ENCODE peak calls at places on chromosome 5, in five cellular contexts. One of them, this sample, is unnamed.

GRCh38 chr5:35248843-35249780 is 18.8 kb upstream of the PRLR start:
- DNase-seq in LNCaP clone FGC: no peak
- DNase-seq in Caco-2: no peak
- DNase-seq in coronary artery: no peak
- DNase-seq in PC-3: no peak
- DNase-seq in this sample: no peak

GRCh38 chr5:72955143-72955767 is 586 bp upstream of the FCHO2 start:
- DNase-seq in Caco-2: peak; percentile 79
- DNase-seq in coronary artery: no peak
- DNase-seq in PC-3: no peak
- DNase-seq in LNCaP clone FGC: no peak
- DNase-seq in this sample: no peak

GRCh38 chr5:1101991-1102713 is 9.7 kb downstream of the SLC12A7 start:
- DNase-seq in Caco-2: peak; percentile 54
- DNase-seq in coronary artery: no peak
- DNase-seq in LNCaP clone FGC: no peak
- DNase-seq in PC-3: no peak
- DNase-seq in this sample: no peak

GRCh38 chr5:168064933-168065622 is 226.4 kb upstream of the WWC1 start:
- DNase-seq in PC-3: no peak
- DNase-seq in LNCaP clone FGC: no peak
- DNase-seq in coronary artery: no peak
- DNase-seq in Caco-2: no peak
- DNase-seq in this sample: no peak

GRCh38 chr5:167944121-167944858 is 347.2 kb upstream of the WWC1 start:
- DNase-seq in coronary artery: no peak
- DNase-seq in PC-3: no peak
- DNase-seq in Caco-2: no peak
- DNase-seq in LNCaP clone FGC: no peak
- DNase-seq in this sample: peak; percentile 59

GRCh38 chr5:173890195-173890951 is 2.2 kb downstream of the CPEB4 start:
- DNase-seq in LNCaP clone FGC: no peak
- DNase-seq in coronary artery: no peak
- DNase-seq in Caco-2: peak; percentile 34
- DNase-seq in PC-3: peak; percentile 42
- DNase-seq in this sample: peak; percentile 11

GRCh38 chr5:157343842-157344790 is 78.2 kb downstream of the CYFIP2 start:
- DNase-seq in PC-3: no peak
- DNase-seq in coronary artery: no peak
- DNase-seq in LNCaP clone FGC: peak; percentile 15
- DNase-seq in Caco-2: no peak
- DNase-seq in this sample: no peak

GRCh38 chr5:32173394-32174010 is 617 bp downstream of the GOLPH3 start:
- DNase-seq in Caco-2: peak; percentile 62
- DNase-seq in LNCaP clone FGC: no peak
- DNase-seq in coronary artery: no peak
- DNase-seq in PC-3: peak; percentile 52
- DNase-seq in this sample: peak; percentile 59

GRCh38 chr5:79581535-79581934 is 30.7 kb upstream of the TENT2 start:
- DNase-seq in coronary artery: no peak
- DNase-seq in PC-3: no peak
- DNase-seq in Caco-2: no peak
- DNase-seq in LNCaP clone FGC: no peak
- DNase-seq in this sample: no peak

GRCh38 chr5:139014726-139015125 is 139.6 kb upstream of the LRRTM2 start:
- DNase-seq in coronary artery: no peak
- DNase-seq in PC-3: peak; percentile 81
- DNase-seq in LNCaP clone FGC: no peak
- DNase-seq in Caco-2: no peak
- DNase-seq in this sample: peak; percentile 94

GRCh38 chr5:120252839-120253238 is 211.3 kb upstream of the PRR16 start:
- DNase-seq in PC-3: peak; percentile 34
- DNase-seq in coronary artery: no peak
- DNase-seq in Caco-2: no peak
- DNase-seq in LNCaP clone FGC: no peak
- DNase-seq in this sample: peak; percentile 51

GRCh38 chr5:112445626-112446350 is 26.7 kb upstream of the EPB41L4A start:
- DNase-seq in LNCaP clone FGC: no peak
- DNase-seq in PC-3: no peak
- DNase-seq in coronary artery: no peak
- DNase-seq in Caco-2: no peak
- DNase-seq in this sample: peak; percentile 1

GRCh38 chr5:140631831-140632365 is 1.1 kb downstream of the CD14 start:
- DNase-seq in Caco-2: peak; percentile 55
- DNase-seq in coronary artery: no peak
- DNase-seq in LNCaP clone FGC: no peak
- DNase-seq in PC-3: no peak
- DNase-seq in this sample: no peak

GRCh38 chr5:72438141-72438540 is 69.1 kb downstream of the ZNF366 start:
- DNase-seq in LNCaP clone FGC: no peak
- DNase-seq in coronary artery: no peak
- DNase-seq in Caco-2: no peak
- DNase-seq in PC-3: peak; percentile 55
- DNase-seq in this sample: peak; percentile 49

GRCh38 chr5:147046226-147046625 is 167.7 kb upstream of the PPP2R2B start:
- DNase-seq in LNCaP clone FGC: no peak
- DNase-seq in coronary artery: no peak
- DNase-seq in PC-3: no peak
- DNase-seq in Caco-2: no peak
- DNase-seq in this sample: no peak

GRCh38 chr5:61534481-61535267 is 202.6 kb downstream of the ZSWIM6 start:
- DNase-seq in PC-3: no peak
- DNase-seq in LNCaP clone FGC: no peak
- DNase-seq in Caco-2: no peak
- DNase-seq in coronary artery: no peak
- DNase-seq in this sample: no peak

GRCh38 chr5:132530946-132531345 is 12.4 kb downstream of the IL5 start:
- DNase-seq in LNCaP clone FGC: no peak
- DNase-seq in coronary artery: no peak
- DNase-seq in PC-3: no peak
- DNase-seq in Caco-2: no peak
- DNase-seq in this sample: no peak

GRCh38 chr5:132526290-132526973 is 16.9 kb downstream of the IL5 start:
- DNase-seq in Caco-2: peak; percentile 63
- DNase-seq in LNCaP clone FGC: peak; percentile 19
- DNase-seq in coronary artery: no peak
- DNase-seq in PC-3: peak; percentile 79
- DNase-seq in this sample: peak; percentile 83

GRCh38 chr5:132528866-132529634 is 14.3 kb downstream of the IL5 start:
- DNase-seq in PC-3: no peak
- DNase-seq in LNCaP clone FGC: no peak
- DNase-seq in Caco-2: no peak
- DNase-seq in coronary artery: no peak
- DNase-seq in this sample: no peak

GRCh38 chr5:132525299-132525724 is 18.0 kb downstream of the IL5 start:
- DNase-seq in Caco-2: no peak
- DNase-seq in LNCaP clone FGC: no peak
- DNase-seq in coronary artery: no peak
- DNase-seq in PC-3: no peak
- DNase-seq in this sample: no peak

GRCh38 chr5:132526974-132527564 is 16.3 kb downstream of the IL5 start:
- DNase-seq in PC-3: peak; percentile 11
- DNase-seq in coronary artery: no peak
- DNase-seq in Caco-2: no peak
- DNase-seq in LNCaP clone FGC: no peak
- DNase-seq in this sample: no peak
- TF ChIP-seq CTCF in PC-3: no peak
- TF ChIP-seq CTCF in coronary artery: no peak
- TF ChIP-seq CTCF in Caco-2: no peak
- TF ChIP-seq CTCF in LNCaP clone FGC: no peak
- TF ChIP-seq CTCF in this sample: no peak

DNA sequence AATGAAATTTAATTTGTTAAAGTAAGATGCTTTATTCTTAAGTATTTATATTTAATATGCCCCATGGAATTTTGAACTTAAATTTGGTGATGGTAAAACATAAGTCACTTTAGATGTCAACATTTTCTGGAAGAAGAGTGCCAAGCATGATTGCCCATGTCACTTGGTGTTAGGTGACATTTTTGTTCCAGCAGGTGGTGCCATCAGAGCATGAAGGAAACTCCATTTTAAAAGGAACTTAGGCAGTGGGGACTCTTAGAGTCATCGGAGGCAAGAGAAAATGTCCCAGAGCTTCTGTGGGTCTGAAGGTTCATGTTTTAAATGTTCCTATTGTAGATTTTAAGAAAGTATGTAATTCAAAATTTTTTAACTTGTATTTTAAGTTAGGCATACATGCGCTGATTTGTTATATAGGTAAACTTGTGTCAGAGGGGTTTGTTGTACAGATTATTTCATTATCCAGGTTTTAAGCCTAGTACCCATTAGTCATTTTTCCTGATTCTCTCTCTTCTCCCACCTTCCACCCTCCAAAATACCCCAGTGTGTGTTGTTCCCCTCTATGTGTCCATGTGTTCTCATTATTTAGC is 789.3 kb downstream of the SEMA5A start:
- DNase-seq in LNCaP clone FGC: peak; percentile 23
- DNase-seq in PC-3: peak; percentile 87
- DNase-seq in Caco-2: no peak
- DNase-seq in coronary artery: no peak
- DNase-seq in this sample: peak; percentile 55
- TF ChIP-seq CTCF in LNCaP clone FGC: peak; percentile 76
- TF ChIP-seq CTCF in PC-3: peak; percentile 96
- TF ChIP-seq CTCF in Caco-2: no peak
- TF ChIP-seq CTCF in coronary artery: no peak
- TF ChIP-seq CTCF in this sample: peak; percentile 64

DNA sequence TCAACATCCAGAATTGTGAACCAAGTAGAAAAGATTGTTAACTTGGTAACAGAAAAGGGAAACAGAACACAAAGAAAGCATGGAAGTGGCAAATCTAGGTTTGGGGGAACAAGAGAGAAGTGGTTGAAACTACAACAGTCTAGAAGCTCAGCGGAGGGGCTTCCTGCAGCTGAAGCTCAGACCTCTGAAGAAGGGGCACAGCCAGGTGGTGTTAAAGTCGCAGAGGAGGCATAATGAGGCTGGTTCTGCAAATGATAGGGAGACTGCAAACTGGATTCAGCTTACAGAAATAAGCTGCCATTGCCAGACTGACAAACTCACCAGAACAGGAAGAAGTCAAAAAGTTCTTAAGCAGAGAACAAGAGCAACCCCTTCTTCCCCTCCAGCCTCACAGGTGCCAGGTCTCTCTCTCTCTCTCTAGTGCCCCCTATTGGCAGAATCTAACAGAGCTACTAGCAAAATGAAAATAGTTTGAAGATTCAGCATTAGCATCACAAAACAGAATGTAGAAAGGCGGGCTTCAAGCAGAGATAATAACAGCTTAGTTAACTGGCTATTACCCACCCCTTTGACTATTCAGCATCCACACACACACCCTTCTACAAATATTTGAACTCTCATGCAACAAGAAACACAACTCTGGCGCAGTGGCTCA is 76.7 kb downstream of the GRAMD2B start:
- DNase-seq in Caco-2: no peak
- DNase-seq in LNCaP clone FGC: no peak
- DNase-seq in coronary artery: no peak
- DNase-seq in PC-3: peak; percentile 36
- DNase-seq in this sample: peak; percentile 62
- TF ChIP-seq CTCF in Caco-2: peak; percentile 28
- TF ChIP-seq CTCF in LNCaP clone FGC: peak; percentile 35
- TF ChIP-seq CTCF in coronary artery: peak; percentile 19
- TF ChIP-seq CTCF in PC-3: peak; percentile 59
- TF ChIP-seq CTCF in this sample: peak; percentile 51

GRCh38 chr5:77991084-77991483 is 214.9 kb upstream of the TBCA start:
- DNase-seq in LNCaP clone FGC: no peak
- DNase-seq in coronary artery: no peak
- DNase-seq in PC-3: no peak
- DNase-seq in Caco-2: no peak
- DNase-seq in this sample: no peak
- TF ChIP-seq CTCF in LNCaP clone FGC: no peak
- TF ChIP-seq CTCF in coronary artery: no peak
- TF ChIP-seq CTCF in PC-3: no peak
- TF ChIP-seq CTCF in Caco-2: no peak
- TF ChIP-seq CTCF in this sample: no peak

GRCh38 chr5:154172785-154173184 is 17.7 kb upstream of the GALNT10 start:
- DNase-seq in Caco-2: no peak
- DNase-seq in PC-3: no peak
- DNase-seq in LNCaP clone FGC: no peak
- DNase-seq in coronary artery: no peak
- DNase-seq in this sample: no peak

GRCh38 chr5:154166901-154167791 is 23.4 kb upstream of the GALNT10 start:
- DNase-seq in coronary artery: no peak
- DNase-seq in LNCaP clone FGC: peak; percentile 90
- DNase-seq in PC-3: peak; percentile 22
- DNase-seq in Caco-2: no peak
- DNase-seq in this sample: no peak

GRCh38 chr5:154164182-154164581 is 26.4 kb upstream of the GALNT10 start:
- DNase-seq in coronary artery: no peak
- DNase-seq in LNCaP clone FGC: no peak
- DNase-seq in PC-3: no peak
- DNase-seq in Caco-2: no peak
- DNase-seq in this sample: no peak

GRCh38 chr5:154165886-154166285 is 24.6 kb upstream of the GALNT10 start:
- DNase-seq in LNCaP clone FGC: no peak
- DNase-seq in coronary artery: no peak
- DNase-seq in Caco-2: no peak
- DNase-seq in PC-3: no peak
- DNase-seq in this sample: no peak

GRCh38 chr5:154168395-154168794 is 22.1 kb upstream of the GALNT10 start:
- DNase-seq in PC-3: no peak
- DNase-seq in coronary artery: no peak
- DNase-seq in LNCaP clone FGC: no peak
- DNase-seq in Caco-2: no peak
- DNase-seq in this sample: no peak
- TF ChIP-seq CTCF in PC-3: no peak
- TF ChIP-seq CTCF in coronary artery: no peak
- TF ChIP-seq CTCF in LNCaP clone FGC: no peak
- TF ChIP-seq CTCF in Caco-2: no peak
- TF ChIP-seq CTCF in this sample: no peak

DNA sequence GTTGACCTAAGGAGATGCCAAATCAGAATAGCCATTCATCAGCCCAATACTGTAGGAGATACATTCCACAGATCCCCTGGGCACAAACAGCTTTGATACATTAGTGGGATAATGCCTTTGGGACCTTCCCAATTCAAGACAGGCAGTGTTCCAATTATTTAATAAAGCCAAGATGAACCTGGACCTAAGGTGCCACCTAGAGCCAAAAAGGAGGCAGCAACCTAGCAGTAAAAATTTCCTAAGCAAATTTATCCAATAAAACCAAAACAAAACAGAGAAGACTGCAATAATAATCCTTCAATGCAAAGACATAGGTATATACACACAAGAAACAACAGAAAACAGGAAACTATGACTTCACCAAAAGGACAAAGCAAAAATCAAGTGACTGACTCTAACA is 253.0 kb downstream of the HINT1 start:
- DNase-seq in Caco-2: no peak
- DNase-seq in LNCaP clone FGC: peak; percentile 31
- DNase-seq in PC-3: peak; percentile 42
- DNase-seq in coronary artery: no peak
- DNase-seq in this sample: peak; percentile 54
- TF ChIP-seq CTCF in Caco-2: peak; percentile 16
- TF ChIP-seq CTCF in LNCaP clone FGC: peak; percentile 65
- TF ChIP-seq CTCF in PC-3: peak; percentile 65
- TF ChIP-seq CTCF in coronary artery: no peak
- TF ChIP-seq CTCF in this sample: peak; percentile 41

GRCh38 chr5:54854883-54855581 is 130.4 kb downstream of the ESM1 start:
- DNase-seq in PC-3: no peak
- DNase-seq in coronary artery: no peak
- DNase-seq in Caco-2: no peak
- DNase-seq in LNCaP clone FGC: no peak
- DNase-seq in this sample: no peak

GRCh38 chr5:54851449-54851848 is 133.9 kb downstream of the ESM1 start:
- DNase-seq in coronary artery: no peak
- DNase-seq in Caco-2: no peak
- DNase-seq in LNCaP clone FGC: no peak
- DNase-seq in PC-3: peak; percentile 18
- DNase-seq in this sample: no peak

GRCh38 chr5:54852007-54852406 is 133.4 kb downstream of the ESM1 start:
- DNase-seq in LNCaP clone FGC: no peak
- DNase-seq in Caco-2: no peak
- DNase-seq in PC-3: no peak
- DNase-seq in coronary artery: no peak
- DNase-seq in this sample: no peak
- TF ChIP-seq CTCF in LNCaP clone FGC: no peak
- TF ChIP-seq CTCF in Caco-2: no peak
- TF ChIP-seq CTCF in PC-3: no peak
- TF ChIP-seq CTCF in coronary artery: no peak
- TF ChIP-seq CTCF in this sample: no peak

This sample was measured in MCF 10A.